ENCODE peak calls at places on chromosomes 7 and 10, in nine cellular contexts. M, F, N, O, L, S, R, A and B are unnamed samples.

GRCh38 chr10:98570764-98571163 is 124.0 kb upstream of the HPS1 start:
- DNase-seq in O (no peak), N (no peak), L (no peak), R (no peak), S (no peak), F (no peak), M (no peak), A (no peak), B (no peak)

GRCh38 chr7:44796034-44796503 is 412 bp upstream of the PPIA start:
- DNase-seq in N (no peak), L (peak), F (no peak), R (no peak), O (peak), A (peak), S (no peak), M (no peak), B (no peak)

GRCh38 chr10:63711866-63712716 is 190.9 kb downstream of the REEP3 start:
- DNase-seq in A (peak), S (peak), L (peak), M (peak), N (peak), O (peak), R (no peak), F (peak), B (no peak)

GRCh38 chr7:98105942-98106544 is 619 bp upstream of the LMTK2 start:
- DNase-seq in L (no peak), M (no peak), N (no peak), S (peak), O (peak), F (no peak), R (no peak), A (no peak), B (no peak)

GRCh38 chr10:93081834-93082233 is 8.1 kb downstream of the CYP26A1 start:
- DNase-seq in A (no peak), L (peak), O (no peak), N (peak), F (no peak), M (peak), S (no peak), R (no peak), B (peak)

GRCh38 chr10:93319855-93320254 is 162.3 kb downstream of the MYOF start:
- DNase-seq in L (peak), M (no peak), O (no peak), F (no peak), S (no peak), N (no peak), R (no peak), A (peak), B (no peak)

GRCh38 chr7:149741629-149742028 is 31.8 kb downstream of the ZNF467 start:
- DNase-seq in R (no peak), S (no peak), F (no peak), M (no peak), O (no peak), L (peak), N (no peak), A (no peak), B (no peak)

GRCh38 chr10:34163075-34163905 is 651.8 kb downstream of the PARD3 start:
- DNase-seq in S (no peak), M (no peak), R (no peak), A (peak), F (no peak), O (no peak), N (no peak), L (peak), B (no peak)

GRCh38 chr7:41404375-41405074 is 298.4 kb downstream of the INHBA start:
- DNase-seq in L (no peak), N (no peak), S (no peak), R (no peak), M (no peak), O (no peak), F (no peak), A (no peak), B (no peak)

GRCh38 chr10:92757720-92758119 is 68.0 kb downstream of the HHEX start:
- DNase-seq in L (no peak), N (no peak), O (no peak), S (no peak), R (no peak), F (no peak), A (no peak), M (no peak), B (no peak)

GRCh38 chr7:16433568-16434122 is 12.3 kb upstream of the CRPPA start:
- DNase-seq in F (no peak), O (no peak), L (no peak), R (no peak), S (no peak), N (no peak), M (no peak), A (no peak), B (no peak)

GRCh38 chr10:68156373-68157185 is 47.3 kb downstream of the MYPN start:
- DNase-seq in A (peak), L (peak), M (peak), N (no peak), S (peak), R (no peak), O (peak), F (peak), B (no peak)

GRCh38 chr10:128928231-128928836 is 538.7 kb upstream of the MGMT start:
- DNase-seq in R (peak), O (no peak), F (no peak), M (no peak), N (peak), L (no peak), S (no peak), A (no peak), B (no peak)

GRCh38 chr10:110901954-110902819 is 16.8 kb downstream of the BBIP1 start:
- DNase-seq in L (peak), R (no peak), A (peak), S (no peak), F (no peak), O (peak), M (peak), N (no peak), B (no peak)

GRCh38 chr10:88731296-88731695 is 25.2 kb downstream of the LIPK start:
- DNase-seq in O (no peak), M (no peak), A (no peak), F (no peak), L (no peak), N (no peak), R (no peak), S (no peak), B (no peak)

GRCh38 chr7:51314726-51315125 is 1.9 kb downstream of the COBL start:
- DNase-seq in O (no peak), A (no peak), F (no peak), R (no peak), M (no peak), N (no peak), S (no peak), L (no peak), B (no peak)

GRCh38 chr10:103458720-103459119 is at the start of gene CALHM1:
- DNase-seq in S (no peak), R (no peak), O (peak), A (no peak), L (no peak), M (no peak), N (no peak), F (no peak), B (no peak)

GRCh38 chr7:82247814-82248433 is 195.7 kb downstream of the CACNA2D1 start:
- DNase-seq in N (no peak), O (no peak), M (no peak), F (no peak), S (no peak), R (no peak), L (peak), A (peak), B (no peak)

GRCh38 chr10:13681963-13682362 is 95.2 kb downstream of the PRPF18 start:
- DNase-seq in F (no peak), N (no peak), M (no peak), R (no peak), S (no peak), L (peak), O (no peak), A (no peak), B (no peak)

GRCh38 chr7:78970440-78970916 is 483.0 kb downstream of the MAGI2 start:
- DNase-seq in S (no peak), L (peak), F (no peak), A (no peak), M (no peak), O (no peak), R (no peak), N (no peak), B (no peak)

GRCh38 chr7:101308245-101309085 is 13.1 kb downstream of the IFT22 start:
- DNase-seq in L (peak), F (no peak), N (no peak), O (peak), M (peak), A (peak), S (no peak), R (peak), B (peak)

GRCh38 chr7:105024734-105025133 is 10.7 kb downstream of the KMT2E start:
- DNase-seq in F (no peak), S (no peak), M (no peak), N (no peak), R (no peak), L (peak), A (peak), O (no peak), B (no peak)

GRCh38 chr10:11553773-11554381 is 57.6 kb downstream of the USP6NL start:
- DNase-seq in N (no peak), R (no peak), L (no peak), A (no peak), O (no peak), S (no peak), F (no peak), M (no peak), B (no peak)

GRCh38 chr10:122445904-122446303 is 8.5 kb upstream of the ARMS2 start:
- DNase-seq in F (no peak), L (no peak), S (no peak), A (no peak), N (no peak), O (no peak), R (no peak), M (no peak), B (no peak)

GRCh38 chr10:78707745-78708144 is 361.0 kb upstream of the ZMIZ1 start:
- DNase-seq in O (no peak), M (no peak), F (no peak), N (no peak), R (no peak), A (no peak), L (no peak), S (no peak), B (no peak)

GRCh38 chr10:78255796-78256638 is 222.4 kb downstream of the RPS24 start:
- DNase-seq in S (no peak), F (no peak), O (peak), R (no peak), A (peak), L (peak), N (peak), M (peak), B (no peak)

GRCh38 chr7:1302936-1303335 is 70.3 kb downstream of the UNCX start:
- DNase-seq in S (no peak), O (no peak), R (no peak), M (no peak), A (no peak), F (no peak), L (peak), N (no peak), B (no peak)

GRCh38 chr10:104254493-104255243 is at the start of gene GSTO1:
- DNase-seq in S (peak), O (peak), F (peak), A (peak), L (peak), N (peak), M (peak), R (peak), B (no peak)

GRCh38 chr7:76073335-76073990 is 25.6 kb downstream of the MDH2 start:
- DNase-seq in N (no peak), L (no peak), R (peak), A (no peak), O (no peak), M (no peak), S (no peak), F (no peak), B (no peak)
- TF ChIP-seq CTCF in N (no peak), L (no peak), R (no peak), A (no peak), O (no peak), M (no peak), S (no peak), F (no peak), B (no peak)

GRCh38 chr10:9075420-9075819 is 1020.9 kb downstream of the GATA3 start:
- DNase-seq in O (no peak), S (no peak), F (no peak), M (no peak), A (peak), R (no peak), N (no peak), L (no peak), B (no peak)
- TF ChIP-seq CTCF in O (no peak), S (no peak), F (no peak), M (no peak), A (peak), R (no peak), N (no peak), L (no peak), B (no peak)

GRCh38 chr10:127227663-127228062 is 31.3 kb upstream of the INSYN2A start:
- DNase-seq in O (no peak), N (no peak), M (no peak), L (no peak), R (no peak), A (no peak), F (no peak), S (no peak), B (no peak)

GRCh38 chr10:127227027-127227426 is 30.6 kb upstream of the INSYN2A start:
- DNase-seq in N (no peak), L (no peak), M (no peak), A (no peak), S (no peak), F (no peak), R (no peak), O (no peak), B (no peak)

GRCh38 chr10:127228195-127228785 is 31.9 kb upstream of the INSYN2A start:
- DNase-seq in L (peak), S (peak), N (no peak), M (peak), F (no peak), R (peak), A (peak), O (no peak), B (no peak)
- TF ChIP-seq CTCF in L (no peak), S (no peak), N (no peak), M (no peak), F (no peak), R (no peak), A (no peak), O (no peak), B (no peak)

DNA sequence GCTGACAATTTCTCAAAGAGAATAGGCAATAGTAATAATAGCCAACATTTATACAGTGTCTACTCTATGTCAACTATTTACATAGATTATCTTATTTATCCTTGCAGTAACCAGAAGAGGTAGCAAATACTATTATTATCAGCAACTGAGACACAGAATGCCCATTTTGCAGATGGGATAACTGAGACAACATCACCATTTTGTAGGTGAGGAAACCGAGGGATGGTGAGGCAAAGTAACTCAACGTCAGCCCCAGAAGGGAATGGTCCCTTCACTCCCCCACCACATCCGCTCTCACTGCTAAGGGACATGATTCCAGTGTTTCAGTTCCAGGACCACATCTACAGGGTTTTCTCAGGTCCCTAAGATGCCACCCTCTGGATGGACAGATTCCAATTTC is 261.2 kb upstream of the NEBL start:
- DNase-seq in F (no peak), L (no peak), A (no peak), O (no peak), N (no peak), M (no peak), R (no peak), S (no peak), B (no peak)
- TF ChIP-seq CTCF in F (no peak), L (no peak), A (no peak), O (no peak), N (no peak), M (no peak), R (no peak), S (no peak), B (no peak)

GRCh38 chr7:36313607-36314006 is 76.1 kb upstream of the ANLN start:
- DNase-seq in N (no peak), A (no peak), S (no peak), F (no peak), L (no peak), M (no peak), O (no peak), R (no peak), B (no peak)

GRCh38 chr7:36312915-36313334 is 76.7 kb upstream of the ANLN start:
- DNase-seq in O (no peak), M (no peak), L (no peak), F (no peak), S (no peak), A (no peak), N (no peak), R (no peak), B (no peak)

GRCh38 chr7:36310897-36311296 is 78.8 kb upstream of the ANLN start:
- DNase-seq in O (no peak), R (no peak), N (no peak), F (no peak), M (no peak), A (no peak), S (no peak), L (no peak), B (peak)

GRCh38 chr7:36311539-36311938 is 78.1 kb upstream of the ANLN start:
- DNase-seq in S (no peak), A (no peak), O (no peak), M (no peak), F (no peak), R (no peak), L (no peak), N (no peak), B (no peak)

DNA sequence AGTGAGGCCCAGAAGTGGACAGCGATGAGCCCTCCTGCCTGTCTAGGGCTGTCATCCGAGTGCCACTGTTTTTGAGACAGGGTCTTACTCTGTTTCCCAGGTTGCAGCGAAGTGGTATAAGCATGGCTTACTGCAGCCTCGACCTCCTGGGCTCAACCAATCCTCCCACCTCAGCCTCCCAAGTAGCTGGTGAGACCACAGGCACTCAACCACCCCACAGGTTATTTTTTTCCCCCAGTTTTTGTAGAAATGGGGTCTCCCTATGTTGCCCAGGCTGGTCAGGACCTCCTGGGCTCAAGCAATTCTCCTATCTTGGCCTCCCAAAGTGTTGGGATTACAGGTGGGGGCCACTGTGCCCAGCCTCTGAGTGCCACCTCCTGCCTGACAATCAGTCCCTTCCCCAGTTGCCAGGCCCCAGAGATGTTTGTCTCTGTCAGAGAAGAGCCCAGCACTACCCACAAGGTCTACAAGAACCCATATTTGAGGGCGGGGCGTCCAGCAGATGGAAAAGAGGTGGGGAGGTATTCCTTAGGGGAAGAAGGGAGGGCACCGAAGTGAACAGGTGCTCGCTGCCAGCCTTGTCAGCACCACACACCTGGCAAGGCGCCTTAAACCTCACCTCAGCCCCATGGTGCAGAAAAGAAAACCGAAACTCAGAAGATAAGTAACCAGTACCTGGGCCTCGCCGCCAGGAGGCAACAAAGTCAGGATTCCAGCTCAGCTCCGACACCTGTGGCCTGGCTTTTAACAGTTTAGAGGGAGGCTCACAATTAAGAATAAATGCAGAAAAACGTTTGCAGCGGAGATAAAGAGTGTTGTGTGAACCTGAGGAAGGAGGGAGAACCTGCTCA is 77.4 kb upstream of the ANLN start:
- DNase-seq in M (no peak), O (no peak), A (no peak), N (no peak), S (no peak), L (no peak), R (no peak), F (no peak), B (no peak)
- TF ChIP-seq CTCF in M (peak), O (no peak), A (no peak), N (no peak), S (no peak), L (no peak), R (peak), F (no peak), B (peak)

GRCh38 chr7:131322046-131322445 is 5.6 kb upstream of the MKLN1 start:
- DNase-seq in S (no peak), A (no peak), O (no peak), L (no peak), M (no peak), N (no peak), R (no peak), F (no peak), B (no peak)
- TF ChIP-seq CTCF in S (no peak), A (no peak), O (no peak), L (no peak), M (no peak), N (no peak), R (no peak), F (no peak), B (no peak)

DNA sequence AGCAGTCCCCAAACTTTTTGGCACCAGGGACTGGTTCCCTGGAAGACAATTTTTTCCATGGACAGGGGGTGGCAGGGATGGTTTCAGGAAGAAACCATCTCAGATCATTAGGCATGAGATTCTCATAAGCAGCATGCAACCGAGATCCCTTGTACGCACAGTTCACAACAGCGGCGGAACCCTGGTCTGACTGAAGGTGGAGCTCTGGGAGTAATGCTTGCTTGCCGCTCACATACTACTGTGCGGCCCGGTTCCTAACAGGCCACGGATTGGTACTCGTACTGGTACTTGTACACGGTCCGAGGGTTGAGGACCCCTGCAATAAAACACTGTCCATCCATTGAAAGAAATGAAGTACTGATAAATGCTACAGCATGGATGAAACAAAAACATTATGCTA is 32.8 kb downstream of the MKRN1 start:
- DNase-seq in F (no peak), M (no peak), R (no peak), O (no peak), A (no peak), L (no peak), N (no peak), S (no peak), B (no peak)
- TF ChIP-seq CTCF in F (no peak), M (no peak), R (no peak), O (no peak), A (no peak), L (no peak), N (no peak), S (no peak), B (no peak)

DNA sequence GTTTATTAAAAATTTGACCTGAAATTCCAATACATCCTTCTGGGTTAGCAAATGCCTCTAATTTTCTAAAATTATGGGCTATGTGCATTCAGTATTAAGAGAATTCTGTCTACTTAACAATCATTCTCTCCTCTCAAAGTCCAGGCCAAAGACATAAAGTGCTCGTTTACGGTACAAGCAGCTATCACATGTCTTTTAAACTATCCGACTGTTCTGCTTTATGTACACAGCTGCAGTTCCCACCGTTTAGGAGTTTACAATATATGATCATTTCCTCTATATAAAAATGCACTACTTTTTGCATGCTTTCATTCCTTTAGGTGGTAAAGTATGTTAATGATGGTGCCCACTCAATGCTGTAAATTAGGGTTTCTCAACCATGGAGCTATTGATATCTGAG is 34.0 kb downstream of the CDK6 start:
- DNase-seq in O (no peak), L (no peak), R (no peak), M (no peak), F (no peak), N (no peak), A (no peak), S (no peak), B (no peak)
- TF ChIP-seq CTCF in O (no peak), L (no peak), R (no peak), M (no peak), F (no peak), N (no peak), A (no peak), S (no peak), B (no peak)